ENCODE peak calls at places on chromosomes 1 and 21, in ten cellular contexts. L is brain microvascular endothelial cell; B is heart left ventricle; K is tibial nerve; C is CD8-positive, alpha-beta memory T cell; P is psoas muscle; Q is mesenchymal stem cell; A is PC-9; G is Peyer's patch; R is ascending aorta. M is an unnamed sample.

GRCh38 chr21:33950425-33951079 is 34.9 kb upstream of the ATP5PO start:
- DNase-seq in R (no peak), P (no peak), L (no peak), K (no peak), Q (no peak), C (no peak), A (no peak), G (no peak), B (no peak), M (no peak)

GRCh38 chr21:25080161-25080560 is 527.1 kb downstream of the MRPL39 start:
- DNase-seq in C (no peak), A (no peak), P (no peak), K (no peak), B (no peak), Q (no peak), L (no peak), R (no peak), G (no peak), M (no peak)

GRCh38 chr1:207917086-207917485 is 6.2 kb upstream of the CD34 start:
- DNase-seq in R (no peak), A (no peak), K (no peak), Q (no peak), G (no peak), B (no peak), L (no peak), P (peak; percentile 56), C (no peak), M (no peak)

GRCh38 chr1:26169669-26170471 is at the start of gene ZNF593:
- DNase-seq in A (peak; percentile 89), C (peak; percentile 81), L (peak; percentile 78), G (peak; percentile 89), Q (peak; percentile 92), R (peak; percentile 96), P (peak; percentile 97), K (peak; percentile 81), B (peak; percentile 96), M (peak; percentile 69)

GRCh38 chr1:88104886-88105285 is 579.2 kb upstream of the PKN2 start:
- DNase-seq in B (no peak), R (no peak), G (no peak), A (no peak), K (no peak), L (no peak), P (no peak), Q (no peak), C (no peak), M (no peak)

GRCh38 chr1:235045034-235045690 is 83.5 kb downstream of the TOMM20 start:
- DNase-seq in G (no peak), K (no peak), Q (peak; percentile 73), B (no peak), A (no peak), R (no peak), P (no peak), C (no peak), L (peak; percentile 35), M (no peak)

GRCh38 chr1:227893696-227894305 is 53.9 kb downstream of the WNT9A start:
- DNase-seq in A (peak; percentile 87), L (no peak), K (no peak), C (no peak), Q (no peak), P (peak; percentile 38), G (peak; percentile 6), B (no peak), R (no peak), M (no peak)

GRCh38 chr1:235491644-235492043 is 12.6 kb downstream of the B3GALNT2 start:
- DNase-seq in A (no peak), L (no peak), B (no peak), G (no peak), C (no peak), Q (no peak), R (no peak), K (no peak), P (no peak), M (no peak)

GRCh38 chr1:45929257-45929687 is 125.9 kb downstream of the MAST2 start:
- DNase-seq in Q (peak; percentile 79), C (no peak), B (no peak), K (no peak), G (no peak), L (peak; percentile 88), P (no peak), R (no peak), A (peak; percentile 21), M (no peak)

GRCh38 chr1:231357831-231358354 is 19.8 kb downstream of the SPRTN start:
- DNase-seq in P (peak; percentile 63), L (peak; percentile 34), R (peak; percentile 70), K (peak; percentile 36), B (peak; percentile 43), A (peak; percentile 14), G (no peak), Q (peak; percentile 78), C (peak; percentile 47), M (no peak)

GRCh38 chr1:33460947-33461629 is 11.4 kb upstream of the ZSCAN20 start:
- DNase-seq in R (peak; percentile 81), Q (no peak), K (peak; percentile 21), A (no peak), L (no peak), B (peak; percentile 71), G (peak; percentile 72), C (no peak), P (no peak), M (no peak)

GRCh38 chr1:156242738-156243137 is 754 bp downstream of the BGLAP start:
- DNase-seq in K (no peak), A (no peak), R (no peak), G (no peak), P (no peak), B (no peak), L (no peak), Q (no peak), C (no peak), M (no peak)

GRCh38 chr21:39317134-39318090 is 4.0 kb upstream of the BRWD1 start:
- DNase-seq in L (no peak), R (no peak), A (peak; percentile 12), P (no peak), C (no peak), G (no peak), K (no peak), B (no peak), Q (no peak), M (no peak)

GRCh38 chr1:200240655-200241054 is 169.2 kb downstream of the ZNF281 start:
- DNase-seq in A (no peak), R (no peak), B (peak; percentile 32), C (no peak), G (no peak), L (no peak), K (no peak), P (no peak), Q (peak; percentile 78), M (no peak)

GRCh38 chr1:207024202-207025143 is 8.1 kb downstream of the C1orf116 start:
- DNase-seq in L (no peak), A (peak; percentile 47), Q (no peak), P (no peak), K (no peak), B (peak; percentile 66), C (no peak), R (no peak), G (no peak), M (no peak)

GRCh38 chr1:16145030-16145987 is 10.6 kb downstream of the EPHA2 start:
- DNase-seq in K (peak; percentile 45), P (peak; percentile 83), L (peak; percentile 93), C (no peak), Q (peak; percentile 94), B (peak; percentile 92), G (no peak), A (peak; percentile 98), R (peak; percentile 92), M (no peak)
- H3K4me3 ChIP-seq in K (peak overlapping the region; percentile 6), P (peak overlapping the region; percentile 50), L (peak overlapping the region; percentile 37), C (no peak overlapping the region), Q (peak overlapping the region; percentile 79), B (peak overlapping the region; percentile 3), G (peak overlapping the region; percentile 23), A (peak overlapping the region; percentile 86), R (peak overlapping the region; percentile 46), M (no peak overlapping the region)

GRCh38 chr1:214220891-214221290 is 60.1 kb upstream of the SMYD2 start:
- DNase-seq in B (no peak), C (no peak), R (no peak), K (no peak), L (no peak), Q (no peak), A (no peak), G (no peak), P (no peak), M (no peak)
- H3K27me3 ChIP-seq in B (no peaks in the 10 kb centered on the region), C (peaks cover 3% of the 10 kb centered on the region), R (no peaks in the 10 kb centered on the region), K (no peaks in the 10 kb centered on the region), L (peaks cover 5% of the 10 kb centered on the region), Q (peaks cover 17% of the 10 kb centered on the region), A (no peaks in the 10 kb centered on the region), G (no peaks in the 10 kb centered on the region), P (peaks cover 2% of the 10 kb centered on the region), M (no peaks in the 10 kb centered on the region)

DNA sequence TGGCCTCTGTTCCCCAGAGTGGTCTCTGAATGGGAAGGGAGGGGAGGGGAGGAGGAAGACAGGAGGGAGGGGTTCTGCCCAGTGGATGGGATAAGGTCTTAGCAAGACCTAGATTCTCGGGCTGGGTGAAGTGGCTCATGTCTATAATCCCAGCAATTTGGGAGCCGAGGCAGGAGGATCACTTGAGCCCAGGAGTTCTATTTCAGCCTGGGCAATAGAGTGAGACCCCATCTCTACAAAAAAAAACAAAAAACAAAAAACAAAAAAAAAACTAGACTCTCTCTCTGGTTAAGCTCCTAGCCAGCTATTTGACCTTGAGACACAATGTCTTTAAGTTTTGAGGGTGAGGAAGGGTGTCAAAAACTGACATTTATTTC is 11.4 kb downstream of the UQCRHL start:
- DNase-seq in R (no peak), L (no peak), P (no peak), Q (no peak), A (no peak), G (no peak), B (no peak), C (no peak), K (no peak), M (no peak)
- H3K4me3 ChIP-seq in R (no peak overlapping the region), L (no peak overlapping the region), P (no peak overlapping the region), Q (no peak overlapping the region), A (peak overlapping the region; percentile 27), G (no peak overlapping the region), B (no peak overlapping the region), C (no peak overlapping the region), K (no peak overlapping the region), M (no peak overlapping the region)

GRCh38 chr1:63326473-63327380 is 4.4 kb downstream of the FOXD3 start:
- DNase-seq in K (no peak), R (no peak), B (no peak), A (no peak), Q (no peak), P (no peak), C (no peak), L (no peak), G (no peak), M (no peak)

GRCh38 chr1:63326106-63326472 is 3.7 kb downstream of the FOXD3 start:
- DNase-seq in P (no peak), K (no peak), Q (no peak), B (no peak), G (no peak), L (no peak), A (no peak), R (no peak), C (no peak), M (no peak)

GRCh38 chr1:63329621-63330330 is 7.4 kb downstream of the FOXD3 start:
- DNase-seq in G (no peak), P (no peak), K (no peak), B (no peak), A (no peak), C (no peak), R (no peak), L (no peak), Q (no peak), M (no peak)

GRCh38 chr1:63328140-63328521 is 5.8 kb downstream of the FOXD3 start:
- DNase-seq in L (no peak), K (no peak), P (no peak), A (no peak), G (no peak), R (no peak), B (no peak), Q (no peak), C (no peak), M (no peak)

GRCh38 chr1:63327417-63328139 is 5.2 kb downstream of the FOXD3 start:
- DNase-seq in P (peak; percentile 69), Q (peak; percentile 54), C (no peak), R (no peak), G (no peak), L (peak; percentile 52), B (no peak), A (peak; percentile 70), K (peak; percentile 43), M (no peak)
- H3K27me3 ChIP-seq in P (peaks cover 56% of the 10 kb centered on the region), Q (peaks cover 98% of the 10 kb centered on the region), C (peaks cover 68% of the 10 kb centered on the region), R (peaks cover 46% of the 10 kb centered on the region), G (peaks cover 67% of the 10 kb centered on the region), L (peaks cover 82% of the 10 kb centered on the region), B (peaks cover 70% of the 10 kb centered on the region), A (peaks cover 13% of the 10 kb centered on the region), K (no peaks in the 10 kb centered on the region), M (peaks cover 81% of the 10 kb centered on the region)